ENCODE peak calls at places on chromosome 10, in six cellular contexts. B, C, L, I, W and P are unnamed samples.

GRCh38 chr10:82266438-82266837 is 391.4 kb downstream of the NRG3 start:
- DNase-seq in B (no peak), C (no peak), L (no peak), I (no peak), W (no peak), P (no peak)

GRCh38 chr10:116001266-116001857 is 271.6 kb downstream of the GFRA1 start:
- DNase-seq in B (no peak), C (no peak), L (no peak), I (peak), W (no peak), P (no peak)

GRCh38 chr10:91617073-91617580 is 15.7 kb downstream of the PPP1R3C start:
- DNase-seq in B (no peak), C (no peak), L (no peak), I (no peak), W (no peak), P (no peak)

GRCh38 chr10:34526758-34527730 is 288.1 kb downstream of the PARD3 start:
- DNase-seq in B (no peak), C (no peak), L (no peak), I (peak), W (no peak), P (no peak)

GRCh38 chr10:114498413-114499111 is 94.3 kb upstream of the AFAP1L2 start:
- DNase-seq in B (no peak), C (peak), L (no peak), I (no peak), W (no peak), P (no peak)

GRCh38 chr10:96014473-96015102 is 28.8 kb upstream of the CCNJ start:
- DNase-seq in B (no peak), C (no peak), L (no peak), I (no peak), W (no peak), P (no peak)

GRCh38 chr10:24008164-24009066 is 200.5 kb upstream of the KIAA1217 start:
- DNase-seq in B (no peak), C (no peak), L (no peak), I (peak), W (no peak), P (no peak)

GRCh38 chr10:47165168-47165710 is 134.8 kb upstream of the GDF10 start:
- DNase-seq in B (no peak), C (no peak), L (no peak), I (no peak), W (no peak), P (no peak)

GRCh38 chr10:11472158-11472753 is 139.2 kb downstream of the USP6NL start:
- DNase-seq in B (no peak), C (no peak), L (peak), I (peak), W (peak), P (peak)

GRCh38 chr10:78212134-78212785 is 178.6 kb downstream of the RPS24 start:
- DNase-seq in B (no peak), C (no peak), L (no peak), I (no peak), W (no peak), P (no peak)

GRCh38 chr10:70982443-70982842 is 94.1 kb upstream of the PCBD1 start:
- DNase-seq in B (no peak), C (peak), L (no peak), I (no peak), W (no peak), P (no peak)

GRCh38 chr10:66852811-66853210 is 73.0 kb upstream of the LRRTM3 start:
- DNase-seq in B (no peak), C (no peak), L (no peak), I (no peak), W (no peak), P (no peak)

GRCh38 chr10:3091346-3091787 is 24.0 kb downstream of the PFKP start:
- DNase-seq in B (no peak), C (no peak), L (no peak), I (no peak), W (no peak), P (no peak)